ENCODE peak calls at places on chromosomes 7 and 10, in five cellular contexts. T is lung, A is cardiac muscle cell, P is mucosa of descending colon, S is breast epithelium. F is an unnamed sample.

GRCh38 chr7:33882040-33882800 is 23.1 kb upstream of the BMPER start:
- DNase-seq in T (no peak), A (peak; percentile 91), P (no peak), S (no peak), F (peak; percentile 81)

GRCh38 chr10:104391150-104391968 is 37.7 kb downstream of the CFAP58 start:
- DNase-seq in T (peak; percentile 50), A (peak; percentile 4), P (no peak), S (no peak), F (no peak)

GRCh38 chr10:30724296-30724695 is 94.7 kb upstream of the LYZL2 start:
- DNase-seq in T (no peak), A (no peak), P (no peak), S (no peak), F (no peak)

GRCh38 chr10:127849896-127850295 is 42.8 kb downstream of the CLRN3 start:
- DNase-seq in T (no peak), A (no peak), P (no peak), S (no peak), F (no peak)

GRCh38 chr10:22105270-22105669 is 101.7 kb upstream of the DNAJC1 start:
- DNase-seq in T (no peak), A (no peak), P (no peak), S (no peak), F (no peak)

GRCh38 chr7:20083781-20084180 is 133.4 kb downstream of the MACC1 start:
- DNase-seq in T (no peak), A (peak; percentile 71), P (no peak), S (peak; percentile 51), F (no peak)

GRCh38 chr10:79628083-79628482 is 17.3 kb downstream of the SFTPA1 start:
- DNase-seq in T (no peak), A (no peak), P (no peak), S (no peak), F (no peak)

GRCh38 chr10:93963434-93963833 is 30.3 kb upstream of the PLCE1 start:
- DNase-seq in T (no peak), A (no peak), P (no peak), S (no peak), F (no peak)

GRCh38 chr7:7265057-7265456 is 82.7 kb downstream of the C1GALT1 start:
- DNase-seq in T (no peak), A (peak; percentile 64), P (no peak), S (no peak), F (no peak)

GRCh38 chr7:152025077-152025936 is at the start of gene GALNT11:
- DNase-seq in T (peak; percentile 79), A (peak; percentile 91), P (peak; percentile 90), S (peak; percentile 78), F (peak; percentile 83)

GRCh38 chr7:40288827-40289226 is 154.0 kb downstream of the SUGCT start:
- DNase-seq in T (no peak), A (no peak), P (no peak), S (no peak), F (no peak)

GRCh38 chr10:87558333-87558732 is 53.6 kb downstream of the MINPP1 start:
- DNase-seq in T (no peak), A (no peak), P (no peak), S (no peak), F (no peak)

GRCh38 chr10:12941966-12942365 is 59.5 kb downstream of the CCDC3 start:
- DNase-seq in T (no peak), A (no peak), P (no peak), S (no peak), F (no peak)

GRCh38 chr10:15453921-15454320 is 82.8 kb upstream of the FAM171A1 start:
- DNase-seq in T (no peak), A (no peak), P (no peak), S (no peak), F (no peak)

GRCh38 chr10:46285966-46286620 is 704 bp upstream of the ANTXRL start:
- DNase-seq in T (no peak), A (no peak), P (no peak), S (peak; percentile 35), F (no peak)

GRCh38 chr7:121138262-121138933 is 149.9 kb downstream of the CPED1 start:
- DNase-seq in T (no peak), A (peak; percentile 14), P (no peak), S (no peak), F (no peak)

GRCh38 chr7:22147113-22147512 is 201.4 kb upstream of the CDCA7L start:
- DNase-seq in T (no peak), A (no peak), P (no peak), S (no peak), F (no peak)

GRCh38 chr10:59240581-59241183 is 64.2 kb downstream of the PHYHIPL start:
- DNase-seq in T (no peak), A (peak; percentile 67), P (no peak), S (no peak), F (no peak)

GRCh38 chr10:98916751-98917150 is 318.9 kb downstream of the HPSE2 start:
- DNase-seq in T (no peak), A (no peak), P (no peak), S (no peak), F (no peak)

GRCh38 chr7:123674399-123675091 is 18.9 kb downstream of the LMOD2 start:
- DNase-seq in T (no peak), A (peak; percentile 25), P (no peak), S (no peak), F (no peak)

GRCh38 chr10:119368991-119369869 is 161.9 kb downstream of the GRK5 start:
- DNase-seq in T (no peak), A (no peak), P (peak; percentile 61), S (no peak), F (no peak)

GRCh38 chr7:73894851-73895441 is 34.0 kb downstream of the TMEM270 start:
- DNase-seq in T (peak; percentile 57), A (peak; percentile 72), P (peak; percentile 78), S (no peak), F (peak; percentile 94)

GRCh38 chr10:63713191-63714144 is 192.3 kb downstream of the REEP3 start:
- DNase-seq in T (no peak), A (peak; percentile 97), P (peak; percentile 83), S (no peak), F (no peak)

GRCh38 chr7:112414855-112415490 is 35.3 kb upstream of the IFRD1 start:
- DNase-seq in T (no peak), A (peak; percentile 60), P (no peak), S (no peak), F (no peak)

GRCh38 chr7:96380111-96380512 is 58.2 kb upstream of the SLC25A13 start:
- DNase-seq in T (no peak), A (no peak), P (no peak), S (no peak), F (no peak)

GRCh38 chr10:86651021-86651471 is 3.3 kb upstream of the OPN4 start:
- DNase-seq in T (no peak), A (no peak), P (no peak), S (peak; percentile 34), F (peak; percentile 57)

GRCh38 chr10:88553116-88553752 is 29.9 kb downstream of the RNLS start:
- DNase-seq in T (no peak), A (peak; percentile 91), P (no peak), S (no peak), F (peak; percentile 61)

GRCh38 chr7:122726881-122727280 is 24.2 kb upstream of the RNF148 start:
- DNase-seq in T (no peak), A (no peak), P (no peak), S (no peak), F (no peak)

GRCh38 chr7:16652255-16652583 is 6.2 kb downstream of the BZW2 start:
- DNase-seq in T (no peak), A (peak; percentile 24), P (no peak), S (no peak), F (no peak)

GRCh38 chr10:129531195-129531968 is 64.3 kb downstream of the MGMT start:
- DNase-seq in T (no peak), A (peak; percentile 68), P (no peak), S (no peak), F (no peak)

GRCh38 chr10:122244001-122244715 is 26.9 kb upstream of the BTBD16 start:
- DNase-seq in T (no peak), A (no peak), P (no peak), S (no peak), F (no peak)
- H3K36me3 ChIP-seq in T (peaks cover 22% of the 10 kb centered on the region), A (peaks cover 37% of the 10 kb centered on the region), P (no peaks in the 10 kb centered on the region), S (no peaks in the 10 kb centered on the region), F (peaks cover 92% of the 10 kb centered on the region)

GRCh38 chr10:32333849-32334248 is 13.1 kb downstream of the EPC1 start:
- DNase-seq in T (no peak), A (no peak), P (no peak), S (no peak), F (no peak)

GRCh38 chr10:32332299-32332750 is 14.6 kb downstream of the EPC1 start:
- DNase-seq in T (no peak), A (no peak), P (no peak), S (no peak), F (no peak)

GRCh38 chr10:32328499-32328898 is 18.5 kb downstream of the EPC1 start:
- DNase-seq in T (no peak), A (no peak), P (no peak), S (no peak), F (no peak)

GRCh38 chr10:32329061-32329460 is 17.9 kb downstream of the EPC1 start:
- DNase-seq in T (no peak), A (no peak), P (no peak), S (no peak), F (no peak)

DNA sequence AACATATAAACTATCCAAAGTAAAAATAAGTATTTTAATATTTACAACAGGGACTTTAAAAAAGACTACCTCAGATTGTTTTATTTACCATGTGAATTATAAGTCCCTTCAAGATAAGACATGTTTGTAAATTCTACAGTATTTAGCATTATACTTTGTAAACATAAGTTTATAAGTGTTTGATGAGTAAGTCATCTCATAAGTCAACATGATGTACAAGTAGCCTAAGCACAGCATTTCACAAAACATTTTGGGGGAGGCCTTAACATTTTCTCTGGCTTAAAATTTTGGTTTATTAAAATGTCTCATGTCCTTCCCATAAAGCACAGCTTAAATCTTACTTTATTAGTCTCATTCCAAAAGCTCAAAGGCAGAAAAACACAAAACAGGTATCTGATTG is 15.4 kb downstream of the EPC1 start:
- DNase-seq in T (no peak), A (no peak), P (no peak), S (no peak), F (no peak)
- H3K4me1 ChIP-seq in T (peaks cover 56% of the 10 kb centered on the region), A (peaks cover 17% of the 10 kb centered on the region), P (peaks cover 75% of the 10 kb centered on the region), S (peaks cover 16% of the 10 kb centered on the region), F (peaks cover 94% of the 10 kb centered on the region)

DNA sequence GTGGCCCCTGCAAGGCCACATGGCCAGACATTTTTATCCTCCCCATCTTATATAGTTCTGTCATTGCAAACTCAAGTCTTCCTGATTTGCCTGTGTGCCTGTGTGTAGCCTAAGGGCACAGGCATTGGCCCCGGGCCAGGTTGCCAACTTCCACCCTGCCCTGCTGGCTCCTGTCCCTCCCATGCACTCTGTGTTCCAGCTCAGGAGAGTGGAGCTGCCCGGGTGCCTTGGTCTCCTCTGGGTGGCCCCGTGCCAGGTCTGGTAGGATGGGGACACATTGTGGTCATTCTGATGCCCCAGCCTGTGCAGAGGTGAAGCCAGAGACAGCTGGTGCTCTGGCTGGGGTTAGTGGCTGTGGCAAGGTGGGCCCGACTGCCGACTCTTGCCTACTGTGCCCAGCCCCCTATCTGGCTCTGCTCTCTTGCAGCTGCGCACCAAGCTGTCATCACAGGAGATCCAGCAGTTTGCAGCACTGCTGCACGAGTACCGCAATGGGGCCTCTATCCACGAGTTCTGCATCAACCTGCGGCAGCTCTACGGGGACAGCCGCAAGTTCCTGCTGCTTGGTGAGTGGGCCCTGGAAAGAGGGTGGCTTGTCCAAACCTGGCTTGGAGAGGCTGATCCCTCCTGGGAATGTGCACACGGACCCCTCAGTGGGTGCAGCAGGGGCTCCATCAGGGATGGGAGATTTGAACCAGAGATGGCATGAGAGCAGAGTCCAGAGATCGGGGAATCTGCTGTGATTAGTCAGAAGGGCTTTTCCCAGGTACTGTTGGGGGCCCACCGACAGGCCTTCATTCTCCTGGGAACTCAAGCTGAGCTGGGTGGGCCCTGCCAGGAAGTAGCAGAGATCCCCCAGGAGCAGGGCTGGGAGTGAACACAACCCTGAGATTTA is 14.7 kb downstream of the NACAD start:
- DNase-seq in T (no peak), A (no peak), P (no peak), S (peak; percentile 73), F (no peak)
- H3K36me3 ChIP-seq in T (peaks cover 6% of the 10 kb centered on the region), A (peaks cover 18% of the 10 kb centered on the region), P (peaks cover 10% of the 10 kb centered on the region), S (no peaks in the 10 kb centered on the region), F (peaks cover 78% of the 10 kb centered on the region)

GRCh38 chr10:35329520-35329919 is 6.8 kb upstream of the CCNY start:
- DNase-seq in T (no peak), A (no peak), P (no peak), S (no peak), F (no peak)
- H3K4me1 ChIP-seq in T (peaks cover 35% of the 10 kb centered on the region), A (peaks cover 30% of the 10 kb centered on the region), P (peaks cover 5% of the 10 kb centered on the region), S (peaks cover 2% of the 10 kb centered on the region), F (peaks cover 63% of the 10 kb centered on the region)

F was measured in right atrium auricular region.